ENCODE peak calls at places on chromosome 20, in nine cellular contexts. C is PC-3; B is cardiac muscle cell; N is A549; O is substantia nigra; R is GM23248; W is PC-9; Z is iPS DF 6.9; X is CD4-positive, CD25-positive, alpha-beta regulatory T cell. K is an unnamed sample.

GRCh38 chr20:62618622-62619529 is 23.4 kb upstream of the SLCO4A1 start:
- DNase-seq in C (no peak), B (no peak), N (no peak), O (no peak), R (no peak), W (no peak), Z (no peak), X (no peak), K (no peak)

GRCh38 chr20:21522479-21523397 is 8.9 kb upstream of the NKX2-2 start:
- DNase-seq in C (peak), B (no peak), N (no peak), O (peak), R (no peak), W (no peak), Z (no peak), X (no peak), K (peak)

GRCh38 chr20:21100590-21101452 is 5.3 kb downstream of the LINC00237 start:
- DNase-seq in C (no peak), B (no peak), N (no peak), O (no peak), R (peak), W (no peak), Z (no peak), X (no peak), K (no peak)

GRCh38 chr20:50335105-50335504 is 144.5 kb downstream of the CEBPB start:
- DNase-seq in C (peak), B (peak), N (peak), O (no peak), R (peak), W (peak), Z (peak), X (no peak), K (peak)

GRCh38 chr20:16308754-16309153 is 264.5 kb downstream of the KIF16B start:
- DNase-seq in C (no peak), B (no peak), N (no peak), O (no peak), R (no peak), W (no peak), Z (no peak), X (no peak), K (no peak)

GRCh38 chr20:61739086-61739831 is 326.4 kb downstream of the TAF4 start:
- DNase-seq in C (no peak), B (no peak), N (no peak), O (no peak), R (no peak), W (no peak), Z (no peak), X (no peak), K (no peak)

GRCh38 chr20:44388466-44389023 is 33.0 kb downstream of the HNF4A start:
- DNase-seq in C (peak), B (peak), N (peak), O (no peak), R (peak), W (peak), Z (peak), X (peak), K (peak)

GRCh38 chr20:62668441-62669027 is 26.2 kb downstream of the SLCO4A1 start:
- DNase-seq in C (peak), B (peak), N (peak), O (peak), R (peak), W (peak), Z (peak), X (peak), K (peak)

GRCh38 chr20:22382742-22383141 is 201.6 kb downstream of the FOXA2 start:
- DNase-seq in C (peak), B (no peak), N (no peak), O (no peak), R (peak), W (no peak), Z (no peak), X (no peak), K (no peak)

GRCh38 chr20:44714701-44715494 is at the start of gene CCN5:
- DNase-seq in C (peak), B (no peak), N (peak), O (peak), R (peak), W (peak), Z (no peak), X (no peak), K (peak)

GRCh38 chr20:51797357-51798025 is 4.8 kb downstream of the SALL4 start:
- DNase-seq in C (peak), B (peak), N (peak), O (no peak), R (no peak), W (no peak), Z (no peak), X (no peak), K (no peak)

GRCh38 chr20:13638162-13638495 is 603 bp downstream of the TASP1 start:
- DNase-seq in C (peak), B (peak), N (peak), O (no peak), R (no peak), W (no peak), Z (no peak), X (no peak), K (no peak)

DNA sequence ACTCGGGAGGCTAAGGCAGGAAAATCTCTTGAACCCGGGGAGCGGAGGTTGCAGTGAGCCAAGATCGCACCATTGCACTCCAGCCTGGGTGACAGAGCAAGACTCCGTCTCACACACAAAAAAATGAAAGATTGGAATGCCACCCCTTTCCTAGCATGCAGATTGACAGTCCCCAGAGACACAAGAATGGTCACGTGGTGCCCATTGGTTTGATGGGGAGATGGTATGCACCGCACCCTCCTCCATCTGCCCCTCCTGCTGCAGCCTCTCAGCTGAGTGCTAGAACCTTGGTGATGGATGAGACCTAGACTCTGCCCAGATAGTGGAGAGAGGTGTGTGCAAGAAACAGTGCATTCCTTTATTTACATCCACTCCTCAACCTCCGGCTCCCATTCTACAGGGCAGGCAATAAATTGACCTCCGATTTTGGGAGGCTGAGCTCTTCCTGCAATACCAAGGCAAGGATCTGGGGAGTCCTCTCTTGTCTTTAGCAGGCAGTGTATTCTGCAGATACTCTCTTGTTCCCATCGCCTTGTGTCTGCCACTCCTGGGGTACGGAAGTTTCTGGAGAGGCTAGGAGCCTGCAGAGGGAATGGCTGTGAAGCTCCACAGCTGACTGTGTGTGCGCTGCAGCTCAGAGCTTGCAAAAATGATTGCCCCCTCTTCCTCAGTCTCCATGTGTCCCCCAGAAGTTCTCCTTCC is 1.1 kb upstream of the RNF24 start:
- DNase-seq in C (no peak), B (no peak), N (no peak), O (no peak), R (no peak), W (no peak), Z (no peak), X (no peak), K (no peak)
- H3K27ac ChIP-seq in C (no peak), B (no peak), N (no peak), O (no peak), R (no peak), W (peak), Z (no peak), X (no peak), K (no peak)

DNA sequence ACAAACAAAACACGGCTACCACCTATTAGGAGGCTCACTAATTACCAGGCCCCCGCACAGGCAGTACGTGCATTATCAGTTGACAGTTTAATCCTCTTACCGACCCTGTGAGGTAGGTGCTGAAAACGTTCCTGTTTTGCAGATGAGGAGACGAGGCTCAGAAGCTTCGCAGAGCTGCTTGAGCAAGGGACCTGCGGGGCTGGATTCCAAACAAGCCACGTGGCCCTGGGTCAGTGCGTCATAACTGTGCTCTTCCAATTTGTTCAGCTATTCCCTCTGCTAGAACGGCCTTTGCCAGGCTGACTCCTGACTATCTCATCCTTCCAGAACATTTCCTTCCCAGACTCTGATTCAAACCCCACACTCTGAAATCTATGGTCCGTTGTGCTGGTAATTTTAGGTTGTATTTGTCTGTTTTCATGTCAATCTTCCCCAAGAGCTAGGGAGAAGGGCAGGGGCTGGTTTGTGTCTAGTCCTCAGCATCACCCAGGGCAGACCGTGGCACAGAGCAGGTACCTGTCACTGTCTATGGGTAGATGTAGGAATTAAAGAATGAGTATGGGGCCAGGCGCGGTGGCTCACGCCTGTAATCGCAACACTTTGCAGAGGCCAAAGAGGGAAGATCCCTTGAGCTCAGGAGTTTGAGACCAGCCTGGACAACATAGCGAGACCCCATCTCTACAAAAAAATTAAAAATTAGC is 28.8 kb upstream of the TLDC2 start:
- DNase-seq in C (no peak), B (peak), N (no peak), O (peak), R (peak), W (peak), Z (no peak), X (no peak), K (no peak)
- H3K27ac ChIP-seq in C (no peak), B (peak), N (no peak), O (peak), R (peak), W (peak), Z (no peak), X (no peak), K (peak)

GRCh38 chr20:58894652-58895051 is 42.1 kb downstream of the GNAS start:
- DNase-seq in C (no peak), B (no peak), N (no peak), O (no peak), R (no peak), W (no peak), Z (no peak), X (no peak), K (no peak)

GRCh38 chr20:58895796-58896180 is 43.3 kb downstream of the GNAS start:
- DNase-seq in C (no peak), B (no peak), N (no peak), O (no peak), R (peak), W (no peak), Z (no peak), X (no peak), K (no peak)

GRCh38 chr20:58893355-58894151 is 41.0 kb downstream of the GNAS start:
- DNase-seq in C (no peak), B (no peak), N (no peak), O (no peak), R (peak), W (no peak), Z (no peak), X (no peak), K (peak)

GRCh38 chr20:58896820-58897219 is 44.3 kb downstream of the GNAS start:
- DNase-seq in C (no peak), B (no peak), N (no peak), O (no peak), R (peak), W (no peak), Z (no peak), X (no peak), K (no peak)

DNA sequence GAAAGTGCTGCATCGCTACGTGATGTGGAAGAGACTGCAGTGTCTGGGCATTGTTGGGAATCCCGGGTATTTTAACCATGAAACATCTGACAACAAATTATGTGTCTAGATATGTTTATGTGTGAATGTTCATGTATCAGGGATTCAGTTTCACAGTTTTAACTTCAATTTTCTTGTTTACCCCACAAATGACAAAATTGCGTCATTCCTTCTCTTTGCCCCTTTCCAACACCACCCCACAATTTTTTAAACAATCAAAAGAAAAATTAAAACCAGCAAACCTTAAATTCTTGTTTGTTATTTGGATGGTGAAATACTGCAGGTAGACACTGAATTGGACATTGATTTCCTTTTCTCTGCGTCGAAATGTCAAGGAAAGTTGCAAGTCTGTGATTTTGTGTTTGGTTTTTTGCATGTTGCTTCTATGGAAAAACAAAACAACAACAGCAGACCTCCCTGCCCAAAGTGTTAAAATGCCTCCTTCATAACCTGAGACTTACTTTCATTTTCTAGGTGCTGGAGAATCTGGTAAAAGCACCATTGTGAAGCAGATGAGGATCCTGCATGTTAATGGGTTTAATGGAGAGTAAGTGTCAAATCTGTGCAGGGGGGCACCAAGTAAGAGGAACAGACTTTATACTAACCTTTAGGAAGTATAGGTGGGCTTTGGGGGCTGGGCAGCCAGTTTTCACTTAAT is 42.7 kb downstream of the GNAS start:
- DNase-seq in C (no peak), B (no peak), N (no peak), O (no peak), R (peak), W (no peak), Z (no peak), X (no peak), K (no peak)
- H3K27ac ChIP-seq in C (no peak), B (peak), N (no peak), O (no peak), R (peak), W (no peak), Z (no peak), X (peak), K (no peak)

GRCh38 chr20:572752-573151 is 29.2 kb upstream of the CSNK2A1 start:
- DNase-seq in C (no peak), B (no peak), N (no peak), O (no peak), R (no peak), W (no peak), Z (no peak), X (no peak), K (no peak)

GRCh38 chr20:568097-568864 is 24.7 kb upstream of the CSNK2A1 start:
- DNase-seq in C (no peak), B (peak), N (no peak), O (no peak), R (no peak), W (no peak), Z (no peak), X (no peak), K (no peak)

GRCh38 chr20:573414-574296 is 30.1 kb upstream of the CSNK2A1 start:
- DNase-seq in C (no peak), B (no peak), N (no peak), O (no peak), R (no peak), W (no peak), Z (no peak), X (no peak), K (no peak)

GRCh38 chr20:571754-572331 is 28.3 kb upstream of the CSNK2A1 start:
- DNase-seq in C (peak), B (peak), N (no peak), O (no peak), R (peak), W (peak), Z (no peak), X (no peak), K (peak)

DNA sequence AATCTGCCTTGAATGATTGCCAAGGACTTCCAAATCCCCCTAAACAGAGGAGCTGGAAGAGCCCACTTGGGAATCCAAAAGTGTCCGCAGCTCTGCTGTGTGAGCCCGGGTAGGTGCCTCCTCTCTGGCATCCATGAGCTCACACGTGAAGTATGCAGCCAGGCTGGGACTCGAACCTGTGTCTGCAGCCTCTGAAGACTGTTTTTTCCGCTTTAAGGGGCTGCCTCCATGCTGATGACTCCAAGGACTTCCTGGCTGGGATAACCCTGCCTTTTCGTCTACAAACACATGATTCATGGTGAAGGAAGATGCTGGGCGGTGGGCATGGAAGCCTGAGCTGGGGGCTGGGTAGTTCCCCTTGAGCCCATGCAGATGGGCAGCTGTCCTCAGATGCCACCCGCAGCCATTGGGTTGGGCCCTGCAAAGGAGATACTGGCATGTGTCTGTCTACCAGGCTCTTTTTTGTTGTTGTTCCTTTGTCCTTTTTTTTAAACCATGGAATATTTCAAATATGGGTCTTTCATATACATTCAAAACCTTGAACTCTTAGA is 25.4 kb upstream of the CSNK2A1 start:
- DNase-seq in C (no peak), B (no peak), N (no peak), O (no peak), R (no peak), W (no peak), Z (no peak), X (no peak), K (no peak)
- H3K27ac ChIP-seq in C (no peak), B (peak), N (no peak), O (no peak), R (no peak), W (no peak), Z (no peak), X (no peak), K (no peak)